ENCODE peak calls at places on chromosomes 4 and X, in six cellular contexts. A, F, D, N, J and H are unnamed samples.

GRCh38 chr4:25863347-25863784 is 578 bp upstream of the SEL1L3 start:
- DNase-seq in A (peak; percentile 64), F (no peak), D (no peak), N (no peak), J (no peak), H (no peak)

GRCh38 chr4:11954093-11954492 is 525.4 kb upstream of the HS3ST1 start:
- DNase-seq in A (peak; percentile 48), F (peak; percentile 79), D (peak; percentile 8), N (no peak), J (no peak), H (peak; percentile 14)

GRCh38 chr4:14130551-14130950 is 503.0 kb upstream of the BOD1L1 start:
- DNase-seq in A (no peak), F (no peak), D (no peak), N (peak; percentile 58), J (peak; percentile 3), H (no peak)

GRCh38 chr4:123555500-123556273 is 159.1 kb downstream of the SPRY1 start:
- DNase-seq in A (peak; percentile 92), F (peak; percentile 97), D (peak; percentile 81), N (peak; percentile 74), J (peak; percentile 87), H (no peak)

GRCh38 chr4:170089743-170090666 is at the start of gene AADAT:
- DNase-seq in A (peak; percentile 91), F (peak; percentile 44), D (peak; percentile 65), N (peak; percentile 72), J (peak; percentile 59), H (peak; percentile 39)

GRCh38 chr4:55177461-55177860 is 52.1 kb upstream of the KDR start:
- DNase-seq in A (no peak), F (no peak), D (no peak), N (no peak), J (no peak), H (no peak)

GRCh38 chr4:10979032-10979431 is 294.5 kb upstream of the CLNK start:
- DNase-seq in A (no peak), F (no peak), D (no peak), N (no peak), J (no peak), H (no peak)

GRCh38 chrX:13120017-13120416 is 75.6 kb upstream of the FAM9C start:
- DNase-seq in A (peak; percentile 85), F (peak; percentile 70), D (no peak), N (peak; percentile 53), J (peak; percentile 64), H (no peak)

GRCh38 chr4:39568805-39569204 is 41.6 kb upstream of the UGDH start:
- DNase-seq in A (peak; percentile 30), F (no peak), D (peak; percentile 48), N (no peak), J (no peak), H (peak; percentile 34)

GRCh38 chrX:1592863-1593201 is 1.4 kb downstream of the AKAP17A start:
- DNase-seq in A (peak; percentile 44), F (no peak), D (no peak), N (peak; percentile 21), J (no peak), H (no peak)

GRCh38 chr4:121050251-121050650 is 22.1 kb downstream of the NDNF start:
- DNase-seq in A (peak; percentile 10), F (peak; percentile 11), D (no peak), N (no peak), J (no peak), H (peak; percentile 58)

GRCh38 chr4:2433609-2434350 is 15.0 kb downstream of the CFAP99 start:
- DNase-seq in A (no peak), F (no peak), D (no peak), N (no peak), J (no peak), H (no peak)

GRCh38 chr4:7280906-7281305 is 88.6 kb downstream of the SORCS2 start:
- DNase-seq in A (peak; percentile 28), F (no peak), D (peak; percentile 87), N (peak; percentile 37), J (peak; percentile 36), H (no peak)

GRCh38 chr4:1154523-1155182 is 17.7 kb downstream of the SPON2 start:
- DNase-seq in A (no peak), F (no peak), D (no peak), N (peak; percentile 25), J (peak; percentile 24), H (no peak)
- H3K9me3 ChIP-seq in A (peaks cover 4% of the 10 kb centered on the region), F (no peaks in the 10 kb centered on the region), D (no peaks in the 10 kb centered on the region), N (peaks cover 21% of the 10 kb centered on the region), J (peaks cover 10% of the 10 kb centered on the region), H (no peaks in the 10 kb centered on the region)

GRCh38 chr4:30721353-30722091 is 1.4 kb downstream of the PCDH7 start:
- DNase-seq in A (peak; percentile 80), F (peak; percentile 72), D (peak; percentile 69), N (peak; percentile 44), J (peak; percentile 51), H (no peak)
- H2AFZ ChIP-seq in A (peak overlapping the region; percentile 88), F (peak overlapping the region; percentile 87), D (peak overlapping the region; percentile 95), N (peak overlapping the region; percentile 93), J (peak overlapping the region; percentile 98), H (no peak overlapping the region)

DNA sequence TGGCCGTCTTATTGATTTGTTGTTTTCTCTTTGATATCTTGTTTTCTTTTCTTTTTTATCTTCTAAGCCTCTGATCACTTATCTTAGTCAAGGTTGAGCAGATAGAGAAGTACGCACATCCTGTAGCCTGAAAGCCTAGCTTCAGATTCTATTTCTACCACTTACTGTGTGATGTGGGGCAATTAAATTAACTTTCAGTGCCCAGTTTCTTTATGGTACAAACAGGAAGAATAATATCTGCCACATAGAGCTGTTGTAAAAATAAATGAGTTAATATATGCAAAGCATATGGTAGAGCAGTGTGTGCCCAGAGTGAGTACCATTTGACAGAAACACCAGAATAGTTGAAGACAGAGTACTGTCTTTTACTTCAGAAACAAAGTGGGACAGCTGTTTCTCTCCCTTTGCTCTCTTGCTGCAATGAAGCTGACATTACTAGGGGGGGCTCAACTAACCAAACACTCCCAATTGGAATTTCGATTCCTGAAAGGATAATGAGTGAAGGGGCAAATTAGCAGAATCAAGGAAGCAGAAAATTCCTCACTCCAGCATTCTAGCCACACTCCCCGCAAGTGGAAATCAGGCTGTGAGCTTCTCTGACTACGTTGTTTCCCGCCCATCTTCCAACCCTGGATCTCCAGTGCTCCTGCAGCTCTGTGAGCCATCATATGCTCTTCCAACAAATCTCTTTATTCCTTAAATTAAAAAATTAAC is 80.4 kb downstream of the MAPK10 start:
- DNase-seq in A (no peak), F (no peak), D (no peak), N (no peak), J (no peak), H (no peak)
- H3K9me3 ChIP-seq in A (no peaks in the 10 kb centered on the region), F (no peaks in the 10 kb centered on the region), D (no peaks in the 10 kb centered on the region), N (no peaks in the 10 kb centered on the region), J (no peaks in the 10 kb centered on the region), H (no peaks in the 10 kb centered on the region)

GRCh38 chr4:186131935-186132334 is 27.4 kb downstream of the FAM149A start:
- DNase-seq in A (no peak), F (no peak), D (no peak), N (no peak), J (no peak), H (no peak)
- H2AFZ ChIP-seq in A (no peak overlapping the region), F (no peak overlapping the region), D (no peak overlapping the region), N (no peak overlapping the region), J (no peak overlapping the region), H (no peak overlapping the region)

GRCh38 chr4:1400191-1400805 is 5.9 kb downstream of the NKX1-1 start:
- DNase-seq in A (no peak), F (no peak), D (no peak), N (no peak), J (no peak), H (no peak)

GRCh38 chr4:1402021-1402515 is 4.2 kb downstream of the NKX1-1 start:
- DNase-seq in A (peak; percentile 2), F (no peak), D (no peak), N (no peak), J (no peak), H (no peak)

GRCh38 chr4:1401409-1402020 is 4.7 kb downstream of the NKX1-1 start:
- DNase-seq in A (peak; percentile 2), F (no peak), D (no peak), N (no peak), J (no peak), H (no peak)

GRCh38 chr4:1399508-1400190 is 6.6 kb downstream of the NKX1-1 start:
- DNase-seq in A (no peak), F (no peak), D (no peak), N (no peak), J (no peak), H (no peak)

DNA sequence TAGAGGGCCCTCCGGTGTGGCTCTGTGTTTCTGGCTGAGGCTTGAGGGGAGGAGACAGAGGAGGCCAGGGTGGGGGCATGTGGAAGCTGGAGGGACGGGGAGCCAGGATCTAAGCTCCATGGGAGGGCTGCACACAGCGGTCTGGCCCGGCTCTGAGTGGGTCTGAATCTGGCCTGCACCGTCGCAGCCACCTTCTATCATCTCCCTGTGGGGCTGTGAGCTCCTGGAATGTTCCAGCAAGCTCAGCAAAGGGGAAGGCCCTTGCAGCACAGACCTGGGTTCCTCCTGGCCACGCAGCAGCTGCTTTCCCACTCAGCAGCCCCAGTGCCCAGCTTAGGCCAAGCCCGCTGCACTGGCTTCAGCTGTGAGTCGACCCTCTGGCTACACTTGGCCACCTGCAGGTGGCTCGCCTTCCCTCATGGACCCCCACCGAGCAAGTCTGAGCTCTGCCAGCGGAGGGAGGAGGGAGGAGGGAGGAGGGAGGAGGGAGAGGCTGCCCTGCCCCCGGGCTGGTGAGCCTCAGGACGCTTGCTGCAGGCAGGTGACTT is 5.3 kb downstream of the NKX1-1 start:
- DNase-seq in A (no peak), F (no peak), D (no peak), N (no peak), J (no peak), H (no peak)
- H3K9me3 ChIP-seq in A (no peaks in the 10 kb centered on the region), F (peaks cover 5% of the 10 kb centered on the region), D (peaks cover 16% of the 10 kb centered on the region), N (peaks cover 23% of the 10 kb centered on the region), J (peaks cover 9% of the 10 kb centered on the region), H (no peaks in the 10 kb centered on the region)